ENCODE peak calls at places on chromosomes 11 and 22, in four cellular contexts. S, A, Z and W are unnamed samples.

GRCh38 chr11:134449713-134450112 is 37.7 kb upstream of the B3GAT1 start:
- DNase-seq in S (no peak), A (no peak), Z (no peak), W (no peak)

GRCh38 chr11:62400760-62401159 is 18.1 kb upstream of the SCGB1A1 start:
- DNase-seq in S (peak; percentile 85), A (no peak), Z (no peak), W (peak; percentile 84)

GRCh38 chr22:28025333-28025732 is 106.3 kb upstream of the PITPNB start:
- DNase-seq in S (peak; percentile 1), A (no peak), Z (no peak), W (no peak)

GRCh38 chr22:36079041-36079440 is 50.4 kb upstream of the RBFOX2 start:
- DNase-seq in S (no peak), A (no peak), Z (no peak), W (no peak)

GRCh38 chr22:37514526-37515051 is 4.6 kb downstream of the CARD10 start:
- DNase-seq in S (no peak), A (no peak), Z (no peak), W (no peak)

GRCh38 chr11:45928535-45929215 is 6.2 kb downstream of the LARGE2 start:
- DNase-seq in S (peak; percentile 8), A (no peak), Z (no peak), W (no peak)

GRCh38 chr11:93498099-93499040 is 44.8 kb downstream of the SMCO4 start:
- DNase-seq in S (no peak), A (no peak), Z (no peak), W (no peak)

GRCh38 chr22:32720924-32721323 is 80.6 kb upstream of the TIMP3 start:
- DNase-seq in S (no peak), A (no peak), Z (no peak), W (no peak)

GRCh38 chr22:48635825-48636224 is 1191.8 kb downstream of the BRD1 start:
- DNase-seq in S (no peak), A (no peak), Z (no peak), W (no peak)

GRCh38 chr11:111456086-111456858 is 55.9 kb downstream of the BTG4 start:
- DNase-seq in S (no peak), A (no peak), Z (no peak), W (no peak)